ENCODE peak calls at places on chromosomes 7 and 10, in seven cellular contexts. One of them, this sample, is unnamed.

GRCh38 chr10:68559872-68560200 is 301 bp upstream of the TET1 start:
- DNase-seq in body of pancreas: no peak
- DNase-seq in HEK293T: no peak
- DNase-seq in SW480: peak
- DNase-seq in NCI-H1105 treated with DMSO at 0.1 percent for 48 hours: no peak
- DNase-seq in COR-L47: no peak
- DNase-seq in AG04450: no peak
- DNase-seq in this sample: no peak

GRCh38 chr10:47154762-47155161 is 145.2 kb upstream of the GDF10 start:
- DNase-seq in body of pancreas: no peak
- DNase-seq in HEK293T: no peak
- DNase-seq in SW480: no peak
- DNase-seq in NCI-H1105 treated with DMSO at 0.1 percent for 48 hours: no peak
- DNase-seq in COR-L47: no peak
- DNase-seq in AG04450: no peak
- DNase-seq in this sample: no peak

GRCh38 chr7:47803029-47803428 is 145.2 kb downstream of the PKD1L1 start:
- DNase-seq in body of pancreas: no peak
- DNase-seq in HEK293T: no peak
- DNase-seq in SW480: no peak
- DNase-seq in NCI-H1105 treated with DMSO at 0.1 percent for 48 hours: no peak
- DNase-seq in COR-L47: no peak
- DNase-seq in AG04450: no peak
- DNase-seq in this sample: no peak

GRCh38 chr7:100603697-100604077 is 1.5 kb downstream of the PCOLCE start:
- DNase-seq in body of pancreas: no peak
- DNase-seq in HEK293T: peak
- DNase-seq in SW480: no peak
- DNase-seq in NCI-H1105 treated with DMSO at 0.1 percent for 48 hours: no peak
- DNase-seq in COR-L47: no peak
- DNase-seq in AG04450: no peak
- DNase-seq in this sample: no peak

GRCh38 chr10:62992145-62992721 is 140.9 kb upstream of the NRBF2 start:
- DNase-seq in body of pancreas: no peak
- DNase-seq in HEK293T: no peak
- DNase-seq in SW480: no peak
- DNase-seq in NCI-H1105 treated with DMSO at 0.1 percent for 48 hours: no peak
- DNase-seq in COR-L47: no peak
- DNase-seq in AG04450: no peak
- DNase-seq in this sample: peak

GRCh38 chr7:37930226-37930948 is 9.9 kb downstream of the EPDR1 start:
- DNase-seq in body of pancreas: no peak
- DNase-seq in HEK293T: no peak
- DNase-seq in SW480: no peak
- DNase-seq in NCI-H1105 treated with DMSO at 0.1 percent for 48 hours: no peak
- DNase-seq in COR-L47: no peak
- DNase-seq in AG04450: no peak
- DNase-seq in this sample: no peak

GRCh38 chr7:107816053-107816566 is 13.1 kb upstream of the SLC26A3 start:
- DNase-seq in body of pancreas: no peak
- DNase-seq in HEK293T: no peak
- DNase-seq in SW480: no peak
- DNase-seq in NCI-H1105 treated with DMSO at 0.1 percent for 48 hours: no peak
- DNase-seq in COR-L47: no peak
- DNase-seq in AG04450: no peak
- DNase-seq in this sample: no peak

GRCh38 chr7:77425151-77426051 is 9.3 kb upstream of the GSAP start:
- DNase-seq in body of pancreas: no peak
- DNase-seq in HEK293T: no peak
- DNase-seq in SW480: peak
- DNase-seq in NCI-H1105 treated with DMSO at 0.1 percent for 48 hours: no peak
- DNase-seq in COR-L47: no peak
- DNase-seq in AG04450: peak
- DNase-seq in this sample: peak

GRCh38 chr7:24869572-24869971 is 110.4 kb downstream of the OSBPL3 start:
- DNase-seq in body of pancreas: no peak
- DNase-seq in HEK293T: no peak
- DNase-seq in SW480: peak
- DNase-seq in NCI-H1105 treated with DMSO at 0.1 percent for 48 hours: no peak
- DNase-seq in COR-L47: no peak
- DNase-seq in AG04450: no peak
- DNase-seq in this sample: no peak

GRCh38 chr7:41501016-41501415 is 201.9 kb downstream of the INHBA start:
- DNase-seq in body of pancreas: no peak
- DNase-seq in HEK293T: no peak
- DNase-seq in SW480: no peak
- DNase-seq in NCI-H1105 treated with DMSO at 0.1 percent for 48 hours: no peak
- DNase-seq in COR-L47: no peak
- DNase-seq in AG04450: no peak
- DNase-seq in this sample: no peak

GRCh38 chr7:48355346-48355745 is 184.1 kb downstream of the ABCA13 start:
- DNase-seq in body of pancreas: no peak
- DNase-seq in HEK293T: no peak
- DNase-seq in SW480: no peak
- DNase-seq in NCI-H1105 treated with DMSO at 0.1 percent for 48 hours: no peak
- DNase-seq in COR-L47: no peak
- DNase-seq in AG04450: no peak
- DNase-seq in this sample: no peak

GRCh38 chr7:15215611-15216010 is 313.1 kb upstream of the DGKB start:
- DNase-seq in body of pancreas: no peak
- DNase-seq in HEK293T: no peak
- DNase-seq in SW480: no peak
- DNase-seq in NCI-H1105 treated with DMSO at 0.1 percent for 48 hours: no peak
- DNase-seq in COR-L47: no peak
- DNase-seq in AG04450: no peak
- DNase-seq in this sample: no peak

GRCh38 chr7:143351060-143351459 is 11.5 kb downstream of the FAM131B start:
- DNase-seq in body of pancreas: no peak
- DNase-seq in HEK293T: no peak
- DNase-seq in SW480: no peak
- DNase-seq in NCI-H1105 treated with DMSO at 0.1 percent for 48 hours: no peak
- DNase-seq in COR-L47: no peak
- DNase-seq in AG04450: no peak
- DNase-seq in this sample: no peak

GRCh38 chr7:5692845-5693278 is 88.6 kb downstream of the RNF216 start:
- DNase-seq in body of pancreas: no peak
- DNase-seq in HEK293T: no peak
- DNase-seq in SW480: peak
- DNase-seq in NCI-H1105 treated with DMSO at 0.1 percent for 48 hours: peak
- DNase-seq in COR-L47: peak
- DNase-seq in AG04450: peak
- DNase-seq in this sample: peak

GRCh38 chr10:133537551-133538545 is 10.7 kb downstream of the CYP2E1 start:
- DNase-seq in body of pancreas: no peak
- DNase-seq in HEK293T: no peak
- DNase-seq in SW480: peak
- DNase-seq in NCI-H1105 treated with DMSO at 0.1 percent for 48 hours: no peak
- DNase-seq in COR-L47: no peak
- DNase-seq in AG04450: no peak
- DNase-seq in this sample: no peak

GRCh38 chr10:37379991-37380390 is 254.6 kb downstream of the ANKRD30A start:
- DNase-seq in body of pancreas: no peak
- DNase-seq in HEK293T: no peak
- DNase-seq in SW480: no peak
- DNase-seq in NCI-H1105 treated with DMSO at 0.1 percent for 48 hours: no peak
- DNase-seq in COR-L47: no peak
- DNase-seq in AG04450: no peak
- DNase-seq in this sample: no peak

GRCh38 chr10:71975087-71975890 is 11.1 kb downstream of the CHST3 start:
- DNase-seq in body of pancreas: peak
- DNase-seq in HEK293T: no peak
- DNase-seq in SW480: no peak
- DNase-seq in NCI-H1105 treated with DMSO at 0.1 percent for 48 hours: no peak
- DNase-seq in COR-L47: no peak
- DNase-seq in AG04450: no peak
- DNase-seq in this sample: no peak

This sample was measured in GM12865.